ENCODE peak calls at places on chromosome 12, in four cellular contexts. N is neural progenitor cell, J is IMR-90, Y is hepatocyte. X is an unnamed sample.

GRCh38 chr12:57740656-57741412 is 2.3 kb upstream of the AGAP2 start:
- DNase-seq in N (no peak), Y (no peak), J (no peak), X (no peak)

GRCh38 chr12:66714709-66715108 is 35.8 kb upstream of the GRIP1 start:
- DNase-seq in Y (no peak), J (no peak), N (no peak), X (no peak)

GRCh38 chr12:128531153-128531552 is 264.2 kb downstream of the TMEM132C start:
- DNase-seq in N (peak; percentile 67), Y (peak; percentile 36), J (no peak), X (no peak)

GRCh38 chr12:50110762-50111416 is 1.1 kb upstream of the COX14 start:
- DNase-seq in Y (peak; percentile 70), J (peak; percentile 11), N (peak; percentile 60), X (no peak)

GRCh38 chr12:131677699-131678098 is 33.2 kb upstream of the SFSWAP start:
- DNase-seq in J (no peak), Y (no peak), N (no peak), X (no peak)

GRCh38 chr12:131063427-131063826 is 109.7 kb downstream of the ADGRD1 start:
- DNase-seq in N (no peak), Y (no peak), J (no peak), X (no peak)

GRCh38 chr12:43776498-43776897 is 17.7 kb downstream of the IRAK4 start:
- DNase-seq in N (peak; percentile 36), J (peak; percentile 45), Y (peak; percentile 46), X (no peak)

GRCh38 chr12:124509676-124510300 is 57.6 kb downstream of the NCOR2 start:
- DNase-seq in N (peak; percentile 58), Y (peak; percentile 63), J (peak; percentile 70), X (peak; percentile 90)

GRCh38 chr12:112904571-112904970 is 2.2 kb upstream of the OAS1 start:
- DNase-seq in J (no peak), Y (no peak), N (no peak), X (peak; percentile 49)

GRCh38 chr12:176321-177181 is 37.4 kb downstream of the SLC6A12 start:
- DNase-seq in N (no peak), J (peak; percentile 61), Y (peak; percentile 72), X (peak; percentile 57)

GRCh38 chr12:47735649-47736048 is 10.4 kb upstream of the ENDOU start:
- DNase-seq in Y (no peak), J (no peak), N (no peak), X (no peak)

GRCh38 chr12:109715310-109716091 is 1.9 kb downstream of the FAM222A start:
- DNase-seq in N (peak; percentile 69), Y (no peak), J (no peak), X (no peak)

GRCh38 chr12:97229036-97229435 is 233.6 kb upstream of the RMST start:
- DNase-seq in J (no peak), Y (no peak), N (no peak), X (no peak)

GRCh38 chr12:11697670-11698387 is 48.4 kb downstream of the ETV6 start:
- DNase-seq in N (no peak), J (peak; percentile 58), Y (no peak), X (peak; percentile 73)

GRCh38 chr12:16228067-16228466 is 49.4 kb downstream of the SLC15A5 start:
- DNase-seq in Y (no peak), N (no peak), J (no peak), X (no peak)

GRCh38 chr12:95215925-95216324 is 1.3 kb downstream of the FGD6 start:
- DNase-seq in N (no peak), J (peak; percentile 75), Y (no peak), X (peak; percentile 67)

GRCh38 chr12:116125084-116125483 is 152.4 kb downstream of the MED13L start:
- DNase-seq in N (no peak), J (no peak), Y (no peak), X (no peak)
- H3K4me2 ChIP-seq in N (no peak overlapping the region), J (no peak overlapping the region), Y (no peak overlapping the region), X (no peak overlapping the region)

DNA sequence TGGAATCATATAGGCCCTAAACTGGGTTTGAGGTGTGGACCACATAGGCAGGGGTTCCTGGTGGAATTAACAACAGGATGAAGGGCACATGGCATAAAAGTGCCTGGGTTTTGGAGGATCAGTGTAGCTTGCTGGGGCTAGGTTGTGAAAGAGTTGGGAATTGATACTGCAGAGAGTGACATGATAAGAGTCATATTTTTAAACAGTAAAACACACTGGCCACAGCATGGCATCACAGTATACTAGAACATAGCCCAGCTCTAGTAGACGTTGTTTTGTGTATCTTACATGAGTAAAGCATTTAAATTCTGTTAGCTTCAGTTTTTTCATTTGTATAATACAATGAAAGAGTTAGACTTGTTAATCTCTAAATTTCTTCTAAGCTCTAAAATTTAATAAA is 102.0 kb downstream of the POLR3B start:
- DNase-seq in Y (no peak), J (no peak), N (no peak), X (no peak)
- H3K27ac ChIP-seq in Y (no peak overlapping the region), J (no peak overlapping the region), N (no peak overlapping the region), X (no peak overlapping the region)

DNA sequence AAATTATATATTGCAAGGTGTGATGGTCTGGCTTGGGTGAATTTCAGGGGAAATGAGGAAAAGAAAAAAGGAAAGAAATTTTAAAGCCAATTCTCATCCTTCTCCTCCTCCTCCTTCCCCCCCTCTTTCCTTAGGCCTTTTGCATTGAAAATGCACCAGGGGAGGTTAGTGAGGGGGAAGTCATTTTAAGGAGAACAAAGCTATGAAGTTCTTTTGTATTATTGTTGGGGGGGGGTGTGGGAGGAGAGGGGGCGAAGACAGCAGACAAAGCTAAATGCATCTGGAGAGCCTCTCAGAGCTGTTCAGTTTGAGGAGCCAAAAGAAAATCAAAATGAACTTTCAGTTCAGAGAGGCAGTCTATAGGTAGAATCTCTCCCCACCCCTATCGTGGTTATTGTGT is 1.9 kb downstream of the HOXC4 start:
- DNase-seq in N (no peak), Y (no peak), J (no peak), X (no peak)
- H3K4me2 ChIP-seq in N (no peak overlapping the region), Y (peak overlapping the region; percentile 78), J (no peak overlapping the region), X (no peak overlapping the region)

GRCh38 chr12:122803937-122804336 is 29.6 kb downstream of the CCDC62 start:
- DNase-seq in J (no peak), N (no peak), Y (no peak), X (no peak)
- H3K27ac ChIP-seq in J (no peak overlapping the region), N (no peak overlapping the region), Y (no peak overlapping the region), X (no peak overlapping the region)

GRCh38 chr12:120650249-120650690 is 9.8 kb downstream of the CABP1 start:
- DNase-seq in Y (no peak), N (no peak), J (no peak), X (no peak)
- H3K4me2 ChIP-seq in Y (peak overlapping the region; percentile 84), N (peak overlapping the region; percentile 81), J (peak overlapping the region; percentile 18), X (no peak overlapping the region)

DNA sequence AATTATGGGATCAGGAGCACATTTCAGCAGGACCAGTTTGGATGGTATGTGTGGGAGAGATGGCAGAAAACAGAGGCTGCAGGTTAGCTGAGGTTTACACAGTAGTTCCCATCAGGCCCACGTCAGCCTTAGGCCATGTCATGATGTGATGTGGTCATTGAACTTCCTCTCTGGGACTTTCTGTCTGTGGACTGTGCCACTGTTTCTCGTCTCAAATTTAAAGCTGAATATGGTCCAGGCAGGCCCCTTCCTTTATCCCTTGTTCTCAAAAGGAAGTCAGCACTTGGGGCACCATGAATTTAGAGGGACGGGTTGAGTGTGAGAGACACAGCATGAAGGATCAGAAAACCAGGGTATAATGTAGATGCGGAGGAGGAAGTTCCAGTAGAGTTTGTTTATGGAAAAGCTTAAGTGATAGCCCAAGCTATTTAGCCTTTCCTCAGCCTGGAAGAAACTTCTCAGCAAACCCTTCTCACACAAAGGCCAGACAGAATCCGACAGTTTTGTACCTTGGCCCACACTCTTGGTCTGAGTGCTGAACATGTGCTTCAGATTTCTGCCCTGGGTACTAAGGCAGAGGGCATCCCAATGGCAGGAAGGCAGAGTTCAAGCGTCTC is 3.6 kb upstream of the IGFBP6 start:
- DNase-seq in J (peak; percentile 25), Y (no peak), N (no peak), X (no peak)
- H3K27ac ChIP-seq in J (peak overlapping the region; percentile 59), Y (peak overlapping the region; percentile 75), N (no peak overlapping the region), X (no peak overlapping the region)

GRCh38 chr12:13592063-13592942 is 389.1 kb downstream of the GRIN2B start:
- DNase-seq in N (no peak), J (no peak), Y (no peak), X (no peak)
- H3K4me2 ChIP-seq in N (no peak overlapping the region), J (no peak overlapping the region), Y (no peak overlapping the region), X (no peak overlapping the region)

X was measured in astrocyte.